ENCODE peak calls at places on chromosome 15, in nine cellular contexts. Y is bronchial epithelial cell, I is HTR-8/SVneo, L is dorsolateral prefrontal cortex, A is Kasumi-1, N is GM13977, H is NCI-H526, O is brain microvascular endothelial cell, S is cardiac fibroblast. B is an unnamed sample.

GRCh38 chr15:96326551-96327154 is 3.8 kb upstream of the NR2F2 start:
- DNase-seq in Y (no peak), I (no peak), L (no peak), A (peak; percentile 45), N (peak; percentile 25), H (peak; percentile 36), O (peak; percentile 39), S (peak; percentile 76), B (no peak)

GRCh38 chr15:69704685-69705084 is 252.1 kb downstream of the RPLP1 start:
- DNase-seq in Y (no peak), I (no peak), L (no peak), A (no peak), N (no peak), H (no peak), O (no peak), S (peak; percentile 25), B (no peak)

GRCh38 chr15:93018574-93018973 is 70.4 kb downstream of the RGMA start:
- DNase-seq in Y (no peak), I (no peak), L (no peak), A (no peak), N (no peak), H (no peak), O (no peak), S (peak; percentile 16), B (no peak)

GRCh38 chr15:44501768-44502366 is 35.1 kb upstream of the EIF3J start:
- DNase-seq in Y (peak; percentile 46), I (peak; percentile 40), L (no peak), A (peak; percentile 47), N (peak; percentile 41), H (peak; percentile 14), O (no peak), S (peak; percentile 64), B (no peak)

GRCh38 chr15:34216527-34217270 is 6.8 kb upstream of the KATNBL1 start:
- DNase-seq in Y (no peak), I (no peak), L (no peak), A (no peak), N (no peak), H (no peak), O (no peak), S (no peak), B (no peak)

GRCh38 chr15:69359724-69360123 is 54.4 kb upstream of the KIF23 start:
- DNase-seq in Y (peak; percentile 17), I (no peak), L (no peak), A (no peak), N (no peak), H (no peak), O (no peak), S (peak; percentile 12), B (no peak)

GRCh38 chr15:78969687-78970349 is 25.0 kb upstream of the CTSH start:
- DNase-seq in Y (no peak), I (no peak), L (no peak), A (no peak), N (no peak), H (no peak), O (peak; percentile 11), S (no peak), B (no peak)

GRCh38 chr15:67941643-67942315 is 101.9 kb upstream of the RNU6-1 start:
- DNase-seq in Y (peak; percentile 73), I (peak; percentile 65), L (no peak), A (no peak), N (no peak), H (no peak), O (no peak), S (peak; percentile 10), B (no peak)

GRCh38 chr15:51629612-51630011 is 7.0 kb upstream of the DMXL2 start:
- DNase-seq in Y (peak; percentile 21), I (no peak), L (no peak), A (peak; percentile 57), N (no peak), H (no peak), O (no peak), S (peak; percentile 42), B (no peak)

GRCh38 chr15:67253517-67254237 is 784 bp downstream of the AAGAB start:
- DNase-seq in Y (peak; percentile 47), I (no peak), L (no peak), A (peak; percentile 49), N (no peak), H (peak; percentile 6), O (no peak), S (peak; percentile 42), B (no peak)

GRCh38 chr15:64697911-64698369 is 77.4 kb downstream of the RBPMS2 start:
- DNase-seq in Y (peak; percentile 73), I (no peak), L (no peak), A (no peak), N (no peak), H (no peak), O (no peak), S (peak; percentile 46), B (no peak)

GRCh38 chr15:38670142-38671002 is 105.8 kb upstream of the RASGRP1 start:
- DNase-seq in Y (no peak), I (no peak), L (no peak), A (no peak), N (no peak), H (no peak), O (no peak), S (peak; percentile 15), B (peak; percentile 61)

GRCh38 chr15:63043391-63044076 is 987 bp downstream of the TPM1 start:
- DNase-seq in Y (no peak), I (no peak), L (no peak), A (peak; percentile 18), N (peak; percentile 48), H (no peak), O (no peak), S (no peak), B (no peak)

GRCh38 chr15:98077186-98077585 is 116.7 kb downstream of the ARRDC4 start:
- DNase-seq in Y (peak; percentile 16), I (no peak), L (no peak), A (no peak), N (no peak), H (no peak), O (no peak), S (peak; percentile 4), B (no peak)

GRCh38 chr15:51103330-51103729 is 8.6 kb upstream of the TNFAIP8L3 start:
- DNase-seq in Y (peak; percentile 47), I (no peak), L (no peak), A (no peak), N (no peak), H (no peak), O (no peak), S (peak; percentile 77), B (no peak)

GRCh38 chr15:70580958-70581357 is 182.4 kb downstream of the UACA start:
- DNase-seq in Y (no peak), I (no peak), L (no peak), A (peak; percentile 12), N (no peak), H (no peak), O (no peak), S (no peak), B (no peak)